ENCODE peak calls at places on chromosome 7, in eight cellular contexts. R is A549, W is HCT116, S is SK-N-SH, Z is GM12878, M is HepG2, N is K562, H is endothelial cell of umbilical vein. V is an unnamed sample.

GRCh38 chr7:28272461-28272877 is 91.9 kb upstream of the JAZF1 start:
- DNase-seq in Z (no peak), M (no peak), S (peak; percentile 87), H (peak; percentile 51), N (peak; percentile 18), R (peak; percentile 30), W (peak; percentile 24), V (peak; percentile 82)

GRCh38 chr7:88758355-88759215 is 915 bp upstream of the ZNF804B start:
- DNase-seq in N (peak; percentile 44), W (no peak), Z (no peak), M (no peak), H (peak; percentile 34), R (no peak), S (peak; percentile 61), V (no peak)

GRCh38 chr7:155356323-155357105 is 58.8 kb downstream of the INSIG1 start:
- DNase-seq in H (peak; percentile 30), M (peak; percentile 7), R (peak; percentile 29), N (peak; percentile 46), W (peak; percentile 31), Z (no peak), S (peak; percentile 67), V (peak; percentile 73)

GRCh38 chr7:30888783-30889182 is 22.9 kb upstream of the AQP1 start:
- DNase-seq in S (no peak), R (peak; percentile 17), Z (no peak), H (peak; percentile 73), N (no peak), W (no peak), M (no peak), V (no peak)

GRCh38 chr7:91164948-91165845 is 99.0 kb upstream of the FZD1 start:
- DNase-seq in Z (peak; percentile 24), N (no peak), R (no peak), M (no peak), S (no peak), H (no peak), W (no peak), V (peak; percentile 29)

GRCh38 chr7:140005754-140006503 is 56.8 kb downstream of the PARP12 start:
- DNase-seq in N (peak; percentile 84), H (peak; percentile 25), M (peak; percentile 48), S (no peak), Z (no peak), R (peak; percentile 64), W (peak; percentile 48), V (no peak)

GRCh38 chr7:87564290-87564963 is 36.3 kb downstream of the ABCB1 start:
- DNase-seq in R (peak; percentile 43), W (peak; percentile 38), M (peak; percentile 20), S (peak; percentile 25), N (peak; percentile 10), Z (no peak), H (peak; percentile 7), V (peak; percentile 47)

GRCh38 chr7:118870187-118870586 is 645.7 kb downstream of the ANKRD7 start:
- DNase-seq in R (peak; percentile 5), W (peak; percentile 12), M (peak; percentile 3), N (peak; percentile 44), Z (no peak), H (no peak), S (no peak), V (peak; percentile 44)

GRCh38 chr7:44216019-44216418 is 15.2 kb downstream of the YKT6 start:
- DNase-seq in R (no peak), N (no peak), M (no peak), Z (no peak), W (no peak), H (no peak), S (peak; percentile 32), V (no peak)

GRCh38 chr7:26694156-26694555 is 170.2 kb downstream of the SKAP2 start:
- DNase-seq in S (peak; percentile 26), N (no peak), W (no peak), M (no peak), R (no peak), Z (no peak), H (no peak), V (no peak)

GRCh38 chr7:94392391-94392782 is 2.3 kb upstream of the COL1A2 start:
- DNase-seq in S (no peak), H (no peak), W (no peak), N (no peak), M (no peak), Z (no peak), R (no peak), V (no peak)

GRCh38 chr7:45583296-45583695 is 9.1 kb downstream of the ADCY1 start:
- DNase-seq in S (no peak), H (no peak), W (no peak), M (no peak), N (no peak), Z (no peak), R (no peak), V (no peak)

GRCh38 chr7:141073641-141074161 is at the start of gene TMEM178B:
- DNase-seq in M (no peak), Z (no peak), H (no peak), S (peak; percentile 74), W (no peak), N (no peak), R (no peak), V (no peak)

GRCh38 chr7:150375662-150376521 is 3.2 kb upstream of the ZNF775 start:
- DNase-seq in M (no peak), Z (no peak), N (no peak), W (no peak), S (no peak), H (no peak), R (no peak), V (peak; percentile 5)

DNA sequence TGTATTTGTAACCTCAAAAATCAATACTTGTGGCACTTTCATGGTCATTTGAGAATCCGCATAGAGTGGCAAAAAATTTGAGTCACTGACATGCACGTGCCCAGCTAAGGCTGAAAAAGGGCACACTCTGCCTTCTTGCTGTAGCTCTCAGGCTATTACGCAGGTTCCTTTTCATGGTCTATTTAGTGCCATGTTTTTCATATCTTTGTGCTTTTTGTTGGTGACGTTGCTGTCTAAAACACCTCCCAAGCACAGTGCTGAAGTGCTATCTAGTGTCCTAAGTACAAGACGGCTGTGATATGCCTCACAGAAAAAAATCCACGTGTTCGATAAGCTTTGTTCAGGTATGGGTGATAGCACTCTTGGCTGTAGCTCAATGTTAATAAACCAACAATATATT is 50.9 kb downstream of the CREB3L2 start:
- DNase-seq in H (no peak), W (no peak), M (no peak), Z (no peak), R (no peak), N (no peak), S (no peak), V (no peak)
- TF ChIP-seq MAX in H (no peak), W (no peak), M (no peak), Z (no peak), R (no peak), N (no peak), S (no peak), V (no peak)

DNA sequence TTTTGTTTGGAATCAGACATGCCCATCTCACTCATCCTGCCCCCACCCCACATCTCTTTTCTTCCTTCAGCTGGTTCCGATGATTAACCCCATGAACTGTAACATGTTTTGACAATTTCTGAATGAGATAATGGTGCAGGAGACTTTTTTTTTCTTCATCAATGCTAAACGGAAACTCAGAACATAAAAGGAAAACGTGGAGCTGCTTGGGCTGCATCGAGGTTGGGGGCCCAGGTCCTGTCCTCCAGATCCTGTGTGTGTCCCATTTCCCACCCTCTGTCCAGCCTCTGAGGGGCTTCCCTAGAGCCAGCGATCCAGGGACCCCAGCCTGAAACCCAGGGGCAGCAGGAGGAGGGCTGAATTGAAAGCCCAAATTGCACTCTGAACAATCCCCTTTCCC is 263.8 kb upstream of the GRB10 start:
- DNase-seq in N (no peak), R (no peak), W (no peak), Z (no peak), H (no peak), M (no peak), S (no peak), V (no peak)
- TF ChIP-seq CTCF in N (no peak), R (no peak), W (no peak), Z (no peak), H (no peak), M (no peak), S (no peak), V (no peak)

GRCh38 chr7:7183061-7183832 is 903 bp downstream of the C1GALT1 start:
- DNase-seq in M (no peak), S (peak; percentile 82), W (no peak), H (peak; percentile 66), R (peak; percentile 52), Z (no peak), N (peak; percentile 51), V (no peak)
- H3K4me3 ChIP-seq in M (peak overlapping the region; percentile 83), S (peak overlapping the region; percentile 100), W (peak overlapping the region; percentile 80), H (peak overlapping the region; percentile 77), R (peak overlapping the region; percentile 72), Z (peak overlapping the region; percentile 95), N (peak overlapping the region; percentile 87), V (peak overlapping the region; percentile 84)

DNA sequence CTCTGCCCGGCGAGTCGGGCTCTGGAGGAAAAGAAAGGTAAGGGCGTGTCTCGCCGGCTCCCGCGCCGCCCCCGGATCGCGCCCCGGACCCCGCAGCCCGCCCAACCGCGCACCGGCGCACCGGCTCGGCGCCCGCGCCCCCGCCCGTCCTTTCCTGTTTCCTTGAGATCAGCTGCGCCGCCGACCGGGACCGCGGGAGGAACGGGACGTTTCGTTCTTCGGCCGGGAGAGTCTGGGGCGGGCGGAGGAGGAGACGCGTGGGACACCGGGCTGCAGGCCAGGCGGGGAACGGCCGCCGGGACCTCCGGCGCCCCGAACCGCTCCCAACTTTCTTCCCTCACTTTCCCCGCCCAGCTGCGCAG is 493 bp downstream of the EGFR start:
- DNase-seq in Z (no peak), W (no peak), M (no peak), R (no peak), H (peak; percentile 15), S (no peak), N (no peak), V (no peak)
- TF ChIP-seq MAX in Z (no peak), W (no peak), M (no peak), R (no peak), H (no peak), S (no peak), N (no peak), V (no peak)

GRCh38 chr7:3162286-3162685 is 118.6 kb upstream of the CARD11 start:
- DNase-seq in N (peak; percentile 23), R (no peak), M (no peak), H (no peak), W (no peak), S (peak; percentile 57), Z (no peak), V (peak; percentile 72)
- TF ChIP-seq CTCF in N (peak; percentile 50), R (no peak), M (peak; percentile 5), H (peak; percentile 11), W (peak; percentile 18), S (no peak), Z (peak; percentile 13), V (peak; percentile 59)

GRCh38 chr7:19969859-19970493 is 196.6 kb upstream of the TMEM196 start:
- DNase-seq in R (peak; percentile 92), S (no peak), N (no peak), M (peak; percentile 13), Z (no peak), H (peak; percentile 70), W (peak; percentile 57), V (no peak)
- H3K4me3 ChIP-seq in R (no peak overlapping the region), S (no peak overlapping the region), N (no peak overlapping the region), M (no peak overlapping the region), Z (no peak overlapping the region), H (no peak overlapping the region), W (peak overlapping the region; percentile 42), V (no peak overlapping the region)

GRCh38 chr7:37571806-37572205 is 111.8 kb upstream of the GPR141 start:
- DNase-seq in S (no peak), N (no peak), W (no peak), R (no peak), M (no peak), H (no peak), Z (no peak), V (no peak)
- TF ChIP-seq MAX in S (no peak), N (no peak), W (no peak), R (no peak), M (no peak), H (no peak), Z (no peak), V (no peak)

GRCh38 chr7:111855161-111855841 is 293.0 kb upstream of the IMMP2L start:
- DNase-seq in H (peak; percentile 71), N (peak; percentile 40), Z (peak; percentile 2), W (peak; percentile 38), R (peak; percentile 58), M (peak; percentile 21), S (peak; percentile 61), V (peak; percentile 70)
- TF ChIP-seq CTCF in H (peak; percentile 63), N (peak; percentile 62), Z (peak; percentile 48), W (peak; percentile 70), R (peak; percentile 64), M (peak; percentile 66), S (peak; percentile 86), V (peak; percentile 81)